ENCODE peak calls at places on chromosomes 2 and 18, in nine cellular contexts. V, T, G, F, D, W, E, C and H are unnamed samples. For H3K27me3, the result is how much of the 10 kb centered on the place peaks cover.

GRCh38 chr2:68438455-68439303 is 28.4 kb downstream of the FBXO48 start:
- DNase-seq in C (no peak), T (no peak), D (no peak), W (no peak), E (no peak), G (no peak), V (no peak), F (no peak), H (no peak)

GRCh38 chr2:116696223-116696622 is 1118.3 kb upstream of the DDX18 start:
- DNase-seq in G (no peak), D (no peak), F (no peak), V (no peak), E (no peak), T (no peak), C (no peak), W (no peak), H (no peak)

GRCh38 chr2:57190007-57190406 is 856.6 kb upstream of the VRK2 start:
- DNase-seq in D (no peak), G (no peak), W (no peak), C (no peak), E (no peak), F (no peak), V (no peak), T (no peak), H (no peak)

GRCh38 chr2:42010743-42011298 is 37.0 kb upstream of the PKDCC start:
- DNase-seq in G (peak), E (no peak), W (no peak), V (no peak), F (no peak), D (no peak), T (no peak), C (no peak), H (no peak)

GRCh38 chr18:60649107-60649506 is 276.5 kb upstream of the MC4R start:
- DNase-seq in G (no peak), F (no peak), W (no peak), C (no peak), E (no peak), D (no peak), T (no peak), V (no peak), H (no peak)

GRCh38 chr2:204545861-204546773 is 842 bp downstream of the PARD3B start:
- DNase-seq in V (peak), T (no peak), D (no peak), F (no peak), W (peak), C (peak), E (no peak), G (no peak), H (no peak)

GRCh38 chr2:235024191-235024611 is 72.4 kb downstream of the SH3BP4 start:
- DNase-seq in G (peak), W (no peak), C (no peak), F (no peak), V (no peak), D (no peak), E (no peak), T (no peak), H (no peak)

GRCh38 chr2:151992582-151992981 is 106.3 kb downstream of the CACNB4 start:
- DNase-seq in V (no peak), G (no peak), W (no peak), E (no peak), C (no peak), D (no peak), T (no peak), F (no peak), H (no peak)

GRCh38 chr2:236818281-236819045 is 248.8 kb downstream of the ACKR3 start:
- DNase-seq in W (peak), E (peak), C (no peak), F (no peak), T (no peak), V (no peak), D (no peak), G (no peak), H (no peak)

GRCh38 chr2:70935468-70936164 is at the start of gene ATP6V1B1:
- DNase-seq in W (peak), D (no peak), C (peak), T (no peak), E (peak), G (no peak), F (no peak), V (peak), H (no peak)

GRCh38 chr2:234100686-234101085 is 50.2 kb downstream of the SPP2 start:
- DNase-seq in E (no peak), F (no peak), D (no peak), V (no peak), G (no peak), W (no peak), C (no peak), T (no peak), H (no peak)

GRCh38 chr2:157747695-157748370 is 119.2 kb upstream of the ACVR1C start:
- DNase-seq in W (no peak), G (peak), T (no peak), F (no peak), V (no peak), C (no peak), D (no peak), E (no peak), H (no peak)

GRCh38 chr2:109376115-109376514 is 237.7 kb downstream of the SEPTIN10 start:
- DNase-seq in T (no peak), C (peak), V (peak), D (no peak), F (no peak), E (no peak), W (no peak), G (peak), H (peak)

DNA sequence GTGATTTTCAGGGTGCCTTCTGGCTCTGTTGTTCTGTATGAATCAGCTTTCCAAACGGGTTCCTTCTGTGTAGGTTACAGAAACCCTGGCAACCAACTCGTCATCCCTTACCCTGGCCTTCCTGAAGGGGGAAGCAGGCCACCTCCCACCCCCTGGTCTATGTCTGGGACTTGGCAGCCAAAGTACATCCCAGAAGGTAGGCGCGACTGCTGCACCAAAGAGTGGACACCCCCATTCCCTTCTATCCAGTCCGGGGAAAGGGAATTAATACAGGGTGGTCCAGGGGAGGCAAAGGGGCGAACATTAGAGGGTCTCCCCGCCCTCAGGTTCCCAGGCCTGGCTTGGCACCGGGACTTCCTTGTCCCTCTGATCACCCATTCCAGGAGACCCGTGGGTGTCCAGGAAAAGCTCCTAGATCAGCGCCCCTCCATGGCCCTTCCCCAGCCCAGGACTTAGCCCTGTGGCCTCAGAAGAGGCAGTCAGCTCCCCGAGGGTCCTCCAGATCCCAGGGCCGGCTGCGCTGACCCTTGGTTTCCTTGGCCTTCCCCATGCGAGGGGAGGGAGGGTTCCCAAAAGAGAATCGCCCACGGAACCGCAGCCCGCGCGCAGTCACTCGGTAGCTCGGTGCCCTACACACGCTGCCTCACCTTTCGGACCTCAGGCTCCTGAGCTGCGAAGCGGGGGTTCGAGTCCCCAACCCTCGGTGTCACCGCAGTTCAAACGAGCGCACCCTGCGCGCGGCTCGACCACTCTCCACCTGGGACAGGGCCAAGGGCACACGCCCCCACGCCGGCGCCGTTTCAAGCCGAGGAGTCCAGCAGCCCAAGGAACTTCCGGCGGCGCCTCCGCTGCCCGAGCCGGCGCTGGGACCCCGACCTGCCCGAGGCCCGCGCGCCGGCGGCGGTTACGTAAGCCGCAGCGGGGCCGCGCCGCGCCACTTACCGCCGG is at the start of gene PER2:
- DNase-seq in G (peak), F (peak), D (peak), E (no peak), C (peak), W (no peak), T (peak), V (peak), H (no peak)
- TF ChIP-seq POLR2A in G (peak), F (no peak), D (peak), E (no peak), C (no peak), W (no peak), T (peak), V (no peak), H (peak)

GRCh38 chr2:231039821-231040364 is 2.6 kb downstream of the C2orf72 start:
- DNase-seq in G (no peak), E (no peak), T (no peak), D (no peak), C (no peak), F (no peak), V (no peak), W (no peak), H (no peak)
- H3K27me3 ChIP-seq in G (half or more), E (under half), T (under half), D (under half), C (under half), F (under half), V (under half), W (under half), H (half or more)

GRCh38 chr2:32948266-32948665 is 1.5 kb downstream of the LTBP1 start:
- DNase-seq in T (no peak), G (no peak), V (no peak), W (no peak), C (no peak), E (no peak), F (no peak), D (no peak), H (no peak)

GRCh38 chr2:32947484-32948143 is 861 bp downstream of the LTBP1 start:
- DNase-seq in D (peak), T (peak), C (peak), E (peak), G (peak), V (peak), W (peak), F (peak), H (no peak)

GRCh38 chr2:32945286-32945685 is 1.5 kb upstream of the LTBP1 start:
- DNase-seq in V (peak), C (no peak), E (peak), G (no peak), T (no peak), D (no peak), W (no peak), F (no peak), H (no peak)

GRCh38 chr2:32947076-32947483 is 327 bp downstream of the LTBP1 start:
- DNase-seq in E (peak), T (peak), W (no peak), D (no peak), G (no peak), F (no peak), V (no peak), C (no peak), H (no peak)

GRCh38 chr2:32946314-32947075 is at the start of gene LTBP1:
- DNase-seq in V (peak), T (peak), W (peak), C (peak), F (peak), E (peak), G (peak), D (peak), H (no peak)
- TF ChIP-seq POLR2A in V (no peak), T (peak), W (no peak), C (no peak), F (no peak), E (no peak), G (peak), D (no peak), H (no peak)

GRCh38 chr2:120515759-120516295 is 169.9 kb downstream of the INHBB start:
- DNase-seq in D (no peak), C (no peak), V (no peak), E (no peak), W (no peak), T (no peak), F (no peak), G (no peak), H (no peak)
- H3K27me3 ChIP-seq in D (under half), C (under half), V (under half), E (under half), W (under half), T (under half), F (under half), G (under half), H (under half)

DNA sequence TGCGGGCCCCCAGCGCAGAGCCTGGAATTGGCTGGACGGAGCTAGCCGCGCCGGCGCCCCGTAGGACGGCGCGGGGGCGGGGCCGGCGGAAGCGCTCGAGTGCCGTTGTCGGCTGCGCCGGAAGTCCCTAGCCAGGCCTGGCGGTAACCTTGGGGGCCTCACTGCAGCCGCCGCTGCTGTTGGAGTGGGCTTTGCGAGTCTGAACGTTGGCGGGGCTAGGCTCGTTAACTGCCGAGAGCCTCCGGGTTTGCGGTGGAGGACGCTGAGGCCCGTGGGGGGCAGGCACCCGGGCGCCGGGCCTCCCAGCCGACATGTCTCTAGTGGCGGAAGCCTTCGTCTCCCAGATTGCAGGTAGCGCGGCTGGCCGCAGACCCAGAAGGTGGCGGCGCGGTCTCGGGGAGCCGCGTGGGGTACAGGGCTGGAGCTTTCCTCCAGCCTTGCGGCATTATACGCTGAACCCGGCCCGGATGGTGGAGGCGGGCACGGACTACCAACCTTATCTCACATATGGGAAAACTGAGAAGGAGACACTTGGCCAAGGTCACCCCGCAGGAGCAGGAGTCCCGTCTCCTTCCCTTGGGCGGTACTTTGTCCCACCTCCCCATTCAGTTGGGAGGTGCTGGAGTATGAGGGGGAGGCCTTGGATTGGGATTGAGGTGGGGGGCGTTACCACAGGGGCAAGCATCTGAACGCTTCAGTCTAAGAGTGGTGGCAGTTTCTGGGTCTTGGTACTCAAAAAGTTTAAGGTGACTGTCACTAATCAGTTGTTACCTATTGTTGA is at the start of gene MTX2:
- DNase-seq in E (no peak), G (peak), V (peak), C (peak), F (peak), D (peak), W (peak), T (peak), H (peak)
- TF ChIP-seq POLR2A in E (no peak), G (peak), V (peak), C (no peak), F (no peak), D (peak), W (no peak), T (peak), H (no peak)

DNA sequence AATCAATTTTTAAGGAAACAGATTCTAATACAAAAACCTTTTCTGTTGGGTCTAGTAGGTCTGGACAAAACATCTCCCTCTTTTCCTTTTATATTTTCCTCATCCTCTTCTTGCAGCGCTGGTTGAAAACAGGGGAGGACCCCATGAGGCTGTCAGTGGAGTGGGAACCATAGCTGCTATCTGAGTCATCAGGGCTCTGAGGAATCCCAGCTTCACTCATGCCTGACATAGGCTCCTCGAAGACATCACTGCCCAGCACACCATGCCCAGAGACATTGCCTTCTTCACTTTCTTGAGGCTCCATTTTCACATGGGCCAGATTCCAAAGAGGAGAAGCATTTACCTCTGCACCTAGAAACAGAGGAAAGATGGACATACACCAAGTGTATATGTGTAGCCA is 10.0 kb downstream of the SUPT7L start:
- DNase-seq in G (peak), V (no peak), C (no peak), E (no peak), W (no peak), F (no peak), T (no peak), D (no peak), H (no peak)
- H3K27me3 ChIP-seq in G (under half), V (under half), C (under half), E (under half), W (under half), F (under half), T (under half), D (under half), H (under half)

DNA sequence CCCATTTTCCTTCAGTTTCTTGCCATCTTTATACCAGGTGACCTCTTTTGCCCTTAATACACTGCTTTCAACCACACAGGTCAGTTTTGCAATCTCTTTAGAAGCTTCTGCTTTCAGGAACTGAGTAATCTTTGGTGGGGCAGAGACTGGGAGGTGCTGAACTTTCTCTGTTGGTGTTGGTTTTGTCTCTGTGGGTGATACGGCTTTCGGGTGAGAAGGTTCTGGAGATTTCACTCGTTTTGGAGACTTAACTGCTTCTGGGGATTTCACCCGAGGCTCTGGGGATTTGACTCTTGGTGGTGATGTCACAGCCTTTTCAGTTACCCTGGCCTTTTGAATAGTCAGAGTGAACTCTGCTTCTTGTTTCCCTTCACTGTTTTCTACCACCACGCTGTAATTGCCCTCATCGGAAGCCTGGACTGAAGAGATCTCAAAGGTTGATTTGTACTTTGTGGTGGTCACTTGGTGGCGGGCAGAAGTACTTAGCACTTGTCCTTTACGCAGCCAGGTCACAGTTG is 50.4 kb downstream of the PLEKHA3 start:
- DNase-seq in F (no peak), W (no peak), V (no peak), C (no peak), T (no peak), D (no peak), E (no peak), G (no peak), H (no peak)
- TF ChIP-seq POLR2A in F (no peak), W (no peak), V (no peak), C (no peak), T (no peak), D (no peak), E (no peak), G (no peak), H (no peak)